ENCODE peak calls at places on chromosomes 5 and 9, in eight cellular contexts. One of them, this sample, is unnamed.

GRCh38 chr5:141483842-141484241 is 988 bp upstream of the PCDHGC4 start:
- DNase-seq in GM23338: peak
- DNase-seq in hepatocyte: no peak
- DNase-seq in H1: no peak
- DNase-seq in fibroblast of lung: no peak
- DNase-seq in astrocyte: no peak
- DNase-seq in MM.1S: no peak
- DNase-seq in DND-41: no peak
- DNase-seq in this sample: no peak

GRCh38 chr9:100911273-100911672 is 117.3 kb upstream of the PLPPR1 start:
- DNase-seq in GM23338: peak
- DNase-seq in hepatocyte: no peak
- DNase-seq in H1: no peak
- DNase-seq in fibroblast of lung: no peak
- DNase-seq in astrocyte: no peak
- DNase-seq in MM.1S: no peak
- DNase-seq in DND-41: peak
- DNase-seq in this sample: no peak

GRCh38 chr5:6753851-6754250 is 40.6 kb downstream of the TENT4A start:
- DNase-seq in GM23338: no peak
- DNase-seq in hepatocyte: no peak
- DNase-seq in H1: no peak
- DNase-seq in fibroblast of lung: no peak
- DNase-seq in astrocyte: no peak
- DNase-seq in MM.1S: no peak
- DNase-seq in DND-41: no peak
- DNase-seq in this sample: no peak

GRCh38 chr9:126514037-126514821 is 99.5 kb upstream of the LMX1B start:
- DNase-seq in GM23338: peak
- DNase-seq in hepatocyte: peak
- DNase-seq in H1: peak
- DNase-seq in fibroblast of lung: peak
- DNase-seq in astrocyte: no peak
- DNase-seq in MM.1S: no peak
- DNase-seq in DND-41: no peak
- DNase-seq in this sample: no peak

GRCh38 chr5:109143001-109143400 is 266.8 kb downstream of the PJA2 start:
- DNase-seq in GM23338: no peak
- DNase-seq in hepatocyte: no peak
- DNase-seq in H1: no peak
- DNase-seq in fibroblast of lung: peak
- DNase-seq in astrocyte: no peak
- DNase-seq in MM.1S: no peak
- DNase-seq in DND-41: no peak
- DNase-seq in this sample: no peak

GRCh38 chr9:89915187-89915586 is 310.4 kb downstream of the GADD45G start:
- DNase-seq in GM23338: no peak
- DNase-seq in hepatocyte: no peak
- DNase-seq in H1: no peak
- DNase-seq in fibroblast of lung: no peak
- DNase-seq in astrocyte: no peak
- DNase-seq in MM.1S: no peak
- DNase-seq in DND-41: no peak
- DNase-seq in this sample: no peak

GRCh38 chr5:142432961-142433360 is 108.1 kb upstream of the SPRY4 start:
- DNase-seq in GM23338: no peak
- DNase-seq in hepatocyte: no peak
- DNase-seq in H1: no peak
- DNase-seq in fibroblast of lung: no peak
- DNase-seq in astrocyte: no peak
- DNase-seq in MM.1S: no peak
- DNase-seq in DND-41: peak
- DNase-seq in this sample: no peak

GRCh38 chr9:109588415-109588814 is 90.3 kb upstream of the PTPN3 start:
- DNase-seq in GM23338: no peak
- DNase-seq in hepatocyte: no peak
- DNase-seq in H1: no peak
- DNase-seq in fibroblast of lung: no peak
- DNase-seq in astrocyte: no peak
- DNase-seq in MM.1S: no peak
- DNase-seq in DND-41: no peak
- DNase-seq in this sample: no peak

GRCh38 chr9:107024193-107024592 is 161.2 kb downstream of the ZNF462 start:
- DNase-seq in GM23338: no peak
- DNase-seq in hepatocyte: no peak
- DNase-seq in H1: no peak
- DNase-seq in fibroblast of lung: no peak
- DNase-seq in astrocyte: peak
- DNase-seq in MM.1S: peak
- DNase-seq in DND-41: peak
- DNase-seq in this sample: no peak

DNA sequence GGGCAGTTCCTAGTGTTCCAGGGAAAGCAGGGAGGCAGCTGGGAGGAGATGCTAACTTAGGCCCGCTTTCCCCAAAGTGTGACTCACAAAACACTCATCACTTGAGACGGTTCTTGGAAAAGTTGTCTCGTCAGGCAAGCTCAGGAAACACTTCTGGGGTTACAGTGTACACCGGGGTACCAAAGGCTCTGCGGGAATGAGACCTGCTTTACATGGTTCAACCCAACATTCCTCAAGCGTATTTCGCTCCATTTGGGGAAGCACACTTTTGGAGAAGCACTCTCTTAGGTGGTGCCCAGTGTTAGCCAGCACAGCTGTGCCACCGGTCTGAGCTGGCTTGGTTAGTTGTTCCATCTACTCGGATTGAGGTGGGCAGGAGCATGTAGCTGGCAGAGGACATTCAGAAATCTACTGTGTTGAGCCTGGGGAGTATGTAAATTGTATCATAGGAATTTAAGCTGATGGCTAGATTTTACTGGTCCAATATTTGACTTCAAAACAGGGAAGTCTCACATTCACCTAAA is 34.8 kb downstream of the B4GALT1 start:
- DNase-seq in GM23338: no peak
- DNase-seq in hepatocyte: peak
- DNase-seq in H1: no peak
- DNase-seq in fibroblast of lung: peak
- DNase-seq in astrocyte: peak
- DNase-seq in MM.1S: no peak
- DNase-seq in DND-41: no peak
- DNase-seq in this sample: peak
- TF ChIP-seq EZH2 in GM23338: no peak
- TF ChIP-seq EZH2 in hepatocyte: no peak
- TF ChIP-seq EZH2 in H1: no peak
- TF ChIP-seq EZH2 in fibroblast of lung: no peak
- TF ChIP-seq EZH2 in astrocyte: no peak
- TF ChIP-seq EZH2 in MM.1S: no peak
- TF ChIP-seq EZH2 in DND-41: no peak
- TF ChIP-seq EZH2 in this sample: no peak

DNA sequence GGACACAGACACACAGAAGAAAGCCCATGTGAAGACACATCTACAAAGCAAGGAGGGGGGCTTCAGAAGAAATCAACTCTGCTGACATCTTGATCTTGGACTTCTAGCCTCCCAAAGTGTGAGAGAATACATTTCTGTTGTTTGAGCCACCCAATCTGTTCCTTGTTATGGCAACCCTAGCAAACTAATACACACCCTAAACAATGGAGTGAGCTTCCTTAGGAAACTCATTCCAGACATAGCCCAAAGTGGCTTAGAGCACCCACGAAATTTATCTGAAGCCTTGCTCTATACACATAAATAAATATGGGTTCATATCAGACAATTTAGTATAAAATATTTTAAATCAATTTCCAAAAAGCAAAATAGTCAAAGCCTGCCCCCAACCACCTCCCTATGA is 7.6 kb upstream of the TBC1D2 start:
- DNase-seq in GM23338: no peak
- DNase-seq in hepatocyte: no peak
- DNase-seq in H1: no peak
- DNase-seq in fibroblast of lung: no peak
- DNase-seq in astrocyte: no peak
- DNase-seq in MM.1S: no peak
- DNase-seq in DND-41: no peak
- DNase-seq in this sample: no peak
- H2AFZ ChIP-seq in GM23338: peak
- H2AFZ ChIP-seq in hepatocyte: no peak
- H2AFZ ChIP-seq in H1: no peak
- H2AFZ ChIP-seq in fibroblast of lung: no peak
- H2AFZ ChIP-seq in astrocyte: no peak
- H2AFZ ChIP-seq in MM.1S: no peak
- H2AFZ ChIP-seq in DND-41: no peak
- H2AFZ ChIP-seq in this sample: no peak

GRCh38 chr9:87498046-87498815 is 564 bp downstream of the DAPK1 start:
- DNase-seq in GM23338: peak
- DNase-seq in hepatocyte: peak
- DNase-seq in H1: peak
- DNase-seq in fibroblast of lung: peak
- DNase-seq in astrocyte: peak
- DNase-seq in MM.1S: peak
- DNase-seq in DND-41: no peak
- DNase-seq in this sample: no peak
- TF ChIP-seq EZH2 in GM23338: no peak
- TF ChIP-seq EZH2 in hepatocyte: no peak
- TF ChIP-seq EZH2 in H1: no peak
- TF ChIP-seq EZH2 in fibroblast of lung: peak
- TF ChIP-seq EZH2 in astrocyte: peak
- TF ChIP-seq EZH2 in MM.1S: no peak
- TF ChIP-seq EZH2 in DND-41: no peak
- TF ChIP-seq EZH2 in this sample: peak

DNA sequence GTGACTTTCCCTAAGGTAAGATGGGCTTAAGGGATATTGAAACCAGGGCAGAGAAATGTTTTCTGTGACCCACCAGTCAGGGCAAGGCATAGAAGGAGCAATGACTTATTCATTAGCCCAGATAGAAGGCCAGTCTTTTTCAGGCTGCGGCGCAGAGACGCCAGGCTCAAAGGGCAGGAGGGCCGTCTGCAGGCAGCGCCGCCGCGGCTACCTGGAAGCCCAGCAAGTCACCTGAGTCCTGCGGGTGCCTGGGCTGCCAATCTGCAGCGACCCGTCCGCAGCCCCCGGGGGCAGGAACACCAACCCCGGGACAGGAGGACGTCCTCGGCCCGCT is 322 bp upstream of the SH3GL2 start:
- DNase-seq in GM23338: no peak
- DNase-seq in hepatocyte: no peak
- DNase-seq in H1: no peak
- DNase-seq in fibroblast of lung: no peak
- DNase-seq in astrocyte: no peak
- DNase-seq in MM.1S: no peak
- DNase-seq in DND-41: no peak
- DNase-seq in this sample: no peak
- H2AFZ ChIP-seq in GM23338: peak
- H2AFZ ChIP-seq in hepatocyte: peak
- H2AFZ ChIP-seq in H1: peak
- H2AFZ ChIP-seq in fibroblast of lung: no peak
- H2AFZ ChIP-seq in astrocyte: peak
- H2AFZ ChIP-seq in MM.1S: peak
- H2AFZ ChIP-seq in DND-41: no peak
- H2AFZ ChIP-seq in this sample: peak

GRCh38 chr9:117413346-117414219 is 1.3 kb downstream of the ASTN2 start:
- DNase-seq in GM23338: peak
- DNase-seq in hepatocyte: peak
- DNase-seq in H1: peak
- DNase-seq in fibroblast of lung: no peak
- DNase-seq in astrocyte: no peak
- DNase-seq in MM.1S: no peak
- DNase-seq in DND-41: no peak
- DNase-seq in this sample: no peak
- TF ChIP-seq EZH2 in GM23338: peak
- TF ChIP-seq EZH2 in hepatocyte: peak
- TF ChIP-seq EZH2 in H1: peak
- TF ChIP-seq EZH2 in fibroblast of lung: peak
- TF ChIP-seq EZH2 in astrocyte: peak
- TF ChIP-seq EZH2 in MM.1S: no peak
- TF ChIP-seq EZH2 in DND-41: no peak
- TF ChIP-seq EZH2 in this sample: peak

GRCh38 chr5:15285901-15286583 is 213.9 kb upstream of the FBXL7 start:
- DNase-seq in GM23338: no peak
- DNase-seq in hepatocyte: peak
- DNase-seq in H1: no peak
- DNase-seq in fibroblast of lung: peak
- DNase-seq in astrocyte: no peak
- DNase-seq in MM.1S: no peak
- DNase-seq in DND-41: peak
- DNase-seq in this sample: no peak
- H2AFZ ChIP-seq in GM23338: no peak
- H2AFZ ChIP-seq in hepatocyte: no peak
- H2AFZ ChIP-seq in H1: no peak
- H2AFZ ChIP-seq in fibroblast of lung: peak
- H2AFZ ChIP-seq in astrocyte: peak
- H2AFZ ChIP-seq in MM.1S: no peak
- H2AFZ ChIP-seq in DND-41: peak
- H2AFZ ChIP-seq in this sample: no peak

DNA sequence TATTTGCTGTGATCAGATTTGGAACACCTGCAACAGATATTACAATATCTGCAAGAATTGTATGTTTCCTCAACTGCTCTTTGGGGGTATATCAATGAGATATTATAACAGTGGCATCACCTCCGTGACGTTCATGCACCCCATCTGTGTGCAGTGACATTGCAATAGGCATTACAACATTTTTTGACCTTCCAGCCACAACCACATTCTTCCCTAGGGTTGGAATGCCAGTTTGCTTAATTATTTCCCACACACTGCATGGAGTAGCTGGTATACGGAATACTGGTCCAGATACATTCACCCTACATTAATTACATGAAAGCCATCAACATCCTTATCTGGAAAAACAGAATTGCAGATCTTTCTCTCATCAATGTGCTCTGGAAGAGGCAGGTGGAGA is 42.3 kb downstream of the FBXO4 start:
- DNase-seq in GM23338: no peak
- DNase-seq in hepatocyte: no peak
- DNase-seq in H1: no peak
- DNase-seq in fibroblast of lung: no peak
- DNase-seq in astrocyte: no peak
- DNase-seq in MM.1S: no peak
- DNase-seq in DND-41: no peak
- DNase-seq in this sample: no peak
- TF ChIP-seq EZH2 in GM23338: no peak
- TF ChIP-seq EZH2 in hepatocyte: no peak
- TF ChIP-seq EZH2 in H1: no peak
- TF ChIP-seq EZH2 in fibroblast of lung: no peak
- TF ChIP-seq EZH2 in astrocyte: no peak
- TF ChIP-seq EZH2 in MM.1S: no peak
- TF ChIP-seq EZH2 in DND-41: no peak
- TF ChIP-seq EZH2 in this sample: no peak

This sample was measured in keratinocyte.